ENCODE peak calls at places on chromosome 5, in ten cellular contexts. G is fibroblast of the aortic adventitia, S is mucosa of descending colon, L is fibroblast of pulmonary artery, P is HCT116, U is left ventricle myocardium inferior, W is hepatocyte, H is GM12865, F is Panc1, J is brain microvascular endothelial cell. C is an unnamed sample.

GRCh38 chr5:167671176-167671575 is 620.3 kb upstream of the WWC1 start:
- DNase-seq in G (no peak), S (no peak), L (no peak), P (no peak), U (no peak), W (no peak), H (no peak), F (no peak), J (no peak), C (no peak)

GRCh38 chr5:5767286-5767928 is 344.9 kb downstream of the ICE1 start:
- DNase-seq in G (no peak), S (no peak), L (no peak), P (no peak), U (peak; percentile 51), W (no peak), H (no peak), F (no peak), J (no peak), C (peak; percentile 38)

GRCh38 chr5:43231977-43232376 is 40.0 kb downstream of the NIM1K start:
- DNase-seq in G (peak; percentile 4), S (no peak), L (peak; percentile 7), P (peak; percentile 27), U (no peak), W (no peak), H (peak; percentile 38), F (no peak), J (peak; percentile 4), C (no peak)

GRCh38 chr5:31604644-31605043 is 34.3 kb upstream of the PDZD2 start:
- DNase-seq in G (no peak), S (no peak), L (no peak), P (no peak), U (no peak), W (no peak), H (no peak), F (no peak), J (no peak), C (no peak)

GRCh38 chr5:116032094-116032517 is at the start of gene ARL14EPL:
- DNase-seq in G (peak; percentile 94), S (no peak), L (peak; percentile 94), P (peak; percentile 99), U (peak; percentile 14), W (peak; percentile 64), H (peak; percentile 58), F (peak; percentile 41), J (peak; percentile 94), C (peak; percentile 68)

GRCh38 chr5:71954329-71954728 is 152.9 kb upstream of the MAP1B start:
- DNase-seq in G (no peak), S (no peak), L (no peak), P (no peak), U (no peak), W (no peak), H (no peak), F (no peak), J (no peak), C (no peak)

GRCh38 chr5:61563401-61563800 is 231.3 kb downstream of the ZSWIM6 start:
- DNase-seq in G (peak; percentile 64), S (no peak), L (peak; percentile 40), P (no peak), U (no peak), W (peak; percentile 21), H (no peak), F (no peak), J (peak; percentile 13), C (no peak)

GRCh38 chr5:33409435-33410146 is 31.2 kb upstream of the TARS1 start:
- DNase-seq in G (peak; percentile 86), S (no peak), L (peak; percentile 78), P (no peak), U (peak; percentile 22), W (peak; percentile 37), H (no peak), F (no peak), J (no peak), C (no peak)

GRCh38 chr5:50687548-50687947 is 21.1 kb downstream of the PARP8 start:
- DNase-seq in G (no peak), S (no peak), L (no peak), P (no peak), U (no peak), W (no peak), H (no peak), F (no peak), J (no peak), C (no peak)

GRCh38 chr5:179308563-179309382 is 36.5 kb downstream of the ADAMTS2 start:
- DNase-seq in G (no peak), S (peak; percentile 30), L (no peak), P (no peak), U (peak; percentile 7), W (no peak), H (no peak), F (no peak), J (no peak), C (peak; percentile 28)

GRCh38 chr5:145834917-145835838 is at the start of gene PRELID2:
- DNase-seq in G (peak; percentile 84), S (peak; percentile 95), L (peak; percentile 88), P (peak; percentile 79), U (peak; percentile 91), W (peak; percentile 96), H (no peak), F (peak; percentile 61), J (peak; percentile 84), C (peak; percentile 89)

GRCh38 chr5:177447611-177448243 is 1.1 kb downstream of the PRR7 start:
- DNase-seq in G (peak; percentile 74), S (peak; percentile 66), L (peak; percentile 74), P (peak; percentile 73), U (no peak), W (peak; percentile 60), H (no peak), F (peak; percentile 72), J (no peak), C (no peak)

DNA sequence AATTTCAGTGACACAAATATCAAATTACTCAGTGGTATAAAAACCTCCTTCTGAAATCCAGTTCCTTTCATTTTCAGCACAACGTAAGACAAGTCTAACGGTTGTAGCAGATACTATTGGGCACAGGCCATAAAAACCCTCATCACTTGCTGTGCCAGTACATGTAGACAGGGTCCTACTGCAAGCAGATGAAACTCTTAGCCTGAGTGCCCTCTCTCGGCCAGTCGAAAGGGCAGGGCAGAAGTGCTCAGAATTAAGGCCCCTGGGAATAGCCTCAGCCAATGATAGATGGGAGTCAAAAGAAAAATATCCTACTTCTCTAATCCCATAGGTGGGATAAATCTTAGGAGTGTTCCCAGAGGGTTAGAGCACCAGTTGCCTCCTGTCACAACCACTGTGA is 168.5 kb upstream of the FER start:
- DNase-seq in G (no peak), S (no peak), L (no peak), P (no peak), U (no peak), W (no peak), H (no peak), F (no peak), J (no peak), C (no peak)
- TF ChIP-seq CTCF in G (no peak), S (no peak), L (no peak), P (no peak), U (no peak), W (no peak), H (no peak), F (no peak), J (no peak), C (no peak)

GRCh38 chr5:159616967-159617366 is 286.7 kb upstream of the IL12B start:
- DNase-seq in G (peak; percentile 59), S (no peak), L (peak; percentile 24), P (no peak), U (no peak), W (no peak), H (no peak), F (no peak), J (peak; percentile 6), C (no peak)

GRCh38 chr5:159619826-159620225 is 289.5 kb upstream of the IL12B start:
- DNase-seq in G (no peak), S (no peak), L (no peak), P (no peak), U (no peak), W (no peak), H (no peak), F (no peak), J (no peak), C (no peak)

DNA sequence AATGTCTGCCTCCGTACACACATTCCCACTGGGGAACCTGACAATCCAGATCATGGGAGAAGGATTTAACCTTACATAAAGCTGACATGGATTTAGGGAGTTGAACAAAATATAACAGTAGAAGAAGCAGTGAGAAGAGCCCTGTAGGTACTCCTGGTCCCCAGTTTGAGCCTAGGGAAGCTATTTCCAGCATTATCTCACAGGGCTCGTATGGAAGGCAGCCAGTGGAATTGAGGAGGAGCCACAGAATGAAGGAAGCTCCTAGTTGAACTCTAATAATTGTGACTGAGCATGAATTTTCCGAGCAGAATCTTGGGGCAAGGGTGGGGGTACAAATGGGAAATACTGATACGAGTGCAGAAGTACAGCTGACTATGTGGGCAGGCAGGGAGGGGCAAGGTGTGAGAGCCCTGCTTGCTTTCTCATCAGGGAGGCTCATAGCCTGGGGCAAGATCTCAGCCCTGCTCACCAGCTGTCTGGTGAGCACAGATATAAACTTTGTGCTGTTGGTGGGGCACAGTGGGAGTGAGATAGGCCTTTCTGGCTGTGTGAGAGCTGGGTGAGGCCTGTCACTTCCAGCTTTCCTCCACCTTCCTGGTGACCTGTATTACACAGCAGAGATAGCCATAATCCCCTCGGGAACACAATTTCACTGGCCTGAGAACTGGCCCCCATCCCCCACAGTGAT is 290.7 kb upstream of the IL12B start:
- DNase-seq in G (no peak), S (no peak), L (no peak), P (no peak), U (no peak), W (no peak), H (no peak), F (no peak), J (no peak), C (no peak)
- H3K4me3 ChIP-seq in G (no peak overlapping the region), S (no peak overlapping the region), L (no peak overlapping the region), P (no peak overlapping the region), U (no peak overlapping the region), W (no peak overlapping the region), H (no peak overlapping the region), F (no peak overlapping the region), J (no peak overlapping the region), C (no peak overlapping the region)

GRCh38 chr5:108451269-108451668 is 69.4 kb upstream of the FBXL17 start:
- DNase-seq in G (no peak), S (no peak), L (no peak), P (no peak), U (no peak), W (no peak), H (peak; percentile 12), F (no peak), J (no peak), C (no peak)
- TF ChIP-seq CTCF in G (no peak), S (no peak), L (no peak), P (no peak), U (no peak), W (peak; percentile 20), H (peak; percentile 20), F (no peak), J (no peak), C (no peak)

DNA sequence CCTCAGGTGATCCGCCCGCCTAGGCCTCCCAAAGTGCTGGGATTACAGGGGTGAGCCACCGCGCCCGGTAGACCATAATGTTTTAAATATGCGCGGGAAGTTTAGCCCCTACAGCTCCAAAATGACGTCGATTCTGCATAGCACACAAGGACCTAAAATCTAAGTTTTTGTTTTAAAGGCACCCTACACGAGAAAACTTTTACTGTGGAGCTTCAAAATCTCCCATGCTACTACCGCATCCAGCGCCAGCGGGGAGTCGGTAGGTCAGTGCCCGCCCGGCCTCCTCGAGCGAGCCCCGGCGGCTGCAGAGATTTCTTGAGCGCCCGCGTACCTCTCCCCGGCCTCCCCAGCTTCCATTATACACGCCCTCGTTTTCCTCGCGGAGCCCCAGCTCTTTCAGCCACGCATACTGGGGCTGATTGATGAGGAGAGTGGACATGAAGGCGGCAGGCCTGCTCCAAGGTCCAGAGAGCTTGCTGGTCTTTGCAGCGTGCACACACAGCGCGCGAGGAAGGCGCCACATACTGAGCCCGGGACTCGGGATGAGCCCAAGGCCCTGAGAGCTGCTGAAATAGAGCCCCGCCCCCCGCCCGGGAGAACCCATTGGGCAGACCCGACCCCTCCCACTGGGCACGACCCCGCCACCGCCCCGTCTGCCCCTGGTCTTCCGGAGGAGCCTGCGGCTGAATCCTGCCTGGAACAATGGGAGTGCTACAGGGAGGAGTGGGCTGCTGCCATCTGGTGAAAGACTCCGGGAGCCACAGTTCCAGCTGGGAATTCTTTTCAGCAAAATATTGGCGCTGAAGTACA is at the start of gene ALDH7A1:
- DNase-seq in G (peak; percentile 93), S (peak; percentile 92), L (peak; percentile 95), P (peak; percentile 83), U (peak; percentile 89), W (peak; percentile 95), H (peak; percentile 66), F (peak; percentile 77), J (peak; percentile 84), C (peak; percentile 92)
- H3K4me3 ChIP-seq in G (peak within 1 kb of the TSS; percentile 84), S (peak within 1 kb of the TSS; percentile 24), L (peak within 1 kb of the TSS; percentile 64), P (peak within 1 kb of the TSS; percentile 86), U (peak within 1 kb of the TSS; percentile 74), W (peak within 1 kb of the TSS; percentile 59), H (peak within 1 kb of the TSS; percentile 51), F (peak within 1 kb of the TSS; percentile 67), J (peak within 1 kb of the TSS; percentile 73), C (peak within 1 kb of the TSS; percentile 72)